ENCODE peak calls at places on chromosomes 3 and 15, in four cellular contexts. D is astrocyte, L is NT2/D1, R is adrenal gland. K is an unnamed sample.

GRCh38 chr3:13427662-13428603 is 7.8 kb upstream of the NUP210 start:
- DNase-seq in D (no peak), L (no peak), R (no peak), K (no peak)

GRCh38 chr3:24272875-24273274 is 221.8 kb downstream of the THRB start:
- DNase-seq in D (peak; percentile 43), R (no peak), L (no peak), K (no peak)

GRCh38 chr15:98009169-98009568 is 48.7 kb downstream of the ARRDC4 start:
- DNase-seq in L (no peak), R (no peak), D (no peak), K (no peak)

GRCh38 chr3:17302774-17303173 is 418.0 kb downstream of the PLCL2 start:
- DNase-seq in R (peak; percentile 28), D (peak; percentile 62), L (no peak), K (no peak)

GRCh38 chr3:129627350-129628168 is 21.1 kb upstream of the PLXND1 start:
- DNase-seq in R (no peak), D (peak; percentile 59), L (peak; percentile 82), K (peak; percentile 77)

GRCh38 chr3:13073042-13073906 is at the start of gene IQSEC1:
- DNase-seq in L (peak; percentile 55), D (no peak), R (peak; percentile 37), K (peak; percentile 40)

GRCh38 chr3:7709383-7710082 is 792.1 kb upstream of the LMCD1 start:
- DNase-seq in L (no peak), R (no peak), D (peak; percentile 74), K (no peak)

GRCh38 chr3:194135806-194136518 is at the start of gene HES1:
- DNase-seq in L (peak; percentile 96), D (peak; percentile 94), R (peak; percentile 95), K (peak; percentile 92)

GRCh38 chr15:99249270-99249817 is at the start of gene TTC23:
- DNase-seq in L (peak; percentile 58), D (peak; percentile 90), R (peak; percentile 59), K (no peak)

GRCh38 chr3:26118165-26118564 is 328.3 kb downstream of the OXSM start:
- DNase-seq in D (no peak), L (peak; percentile 54), R (no peak), K (no peak)

GRCh38 chr15:100740105-100740504 is 137.7 kb downstream of the ASB7 start:
- DNase-seq in R (no peak), D (no peak), L (no peak), K (no peak)

GRCh38 chr3:24686764-24687163 is 192.1 kb upstream of the THRB start:
- DNase-seq in D (peak; percentile 89), R (no peak), L (no peak), K (no peak)

GRCh38 chr3:169694117-169694516 is 30.6 kb upstream of the MECOM start:
- DNase-seq in R (no peak), L (no peak), D (peak; percentile 8), K (no peak)

GRCh38 chr3:32630266-32630665 is 54.7 kb upstream of the CNOT10 start:
- DNase-seq in R (no peak), D (no peak), L (no peak), K (no peak)

GRCh38 chr3:81302045-81302444 is 459.4 kb downstream of the GBE1 start:
- DNase-seq in R (peak; percentile 30), L (peak; percentile 22), D (peak; percentile 19), K (no peak)

GRCh38 chr15:89326316-89326715 is 8.3 kb downstream of the POLG start:
- DNase-seq in D (no peak), L (no peak), R (no peak), K (no peak)

GRCh38 chr3:187264051-187264450 is 27.5 kb downstream of the MASP1 start:
- DNase-seq in L (no peak), D (peak; percentile 85), R (no peak), K (no peak)

GRCh38 chr15:96268421-96269204 is 61.9 kb upstream of the NR2F2 start:
- DNase-seq in R (no peak), D (peak; percentile 86), L (no peak), K (no peak)

GRCh38 chr15:44144193-44144592 is 50.9 kb downstream of the FRMD5 start:
- DNase-seq in R (peak; percentile 38), L (no peak), D (no peak), K (no peak)

GRCh38 chr3:156787926-156788663 is 38.1 kb upstream of the LEKR1 start:
- DNase-seq in R (no peak), L (no peak), D (peak; percentile 97), K (no peak)

GRCh38 chr15:74716647-74717046 is 8.7 kb downstream of the CYP1A1 start:
- DNase-seq in D (no peak), L (no peak), R (no peak), K (no peak)

GRCh38 chr3:121883507-121883906 is 10.7 kb upstream of the SLC15A2 start:
- DNase-seq in R (no peak), D (peak; percentile 14), L (no peak), K (no peak)

GRCh38 chr3:193301441-193301840 is 60.4 kb downstream of the PLAAT1 start:
- DNase-seq in R (no peak), L (no peak), D (peak; percentile 89), K (no peak)

GRCh38 chr3:152272771-152273242 is 4.1 kb downstream of the MBNL1 start:
- DNase-seq in L (no peak), R (no peak), D (peak; percentile 83), K (no peak)

GRCh38 chr3:28867836-28868235 is 413.0 kb upstream of the RBMS3 start:
- DNase-seq in R (no peak), D (no peak), L (no peak), K (no peak)

GRCh38 chr3:57746156-57747125 is 9.7 kb upstream of the SLMAP start:
- DNase-seq in R (no peak), L (no peak), D (no peak), K (no peak)
- H3K4me1 ChIP-seq in R (no peaks in the 10 kb centered on the region), L (no peaks in the 10 kb centered on the region), D (no peaks in the 10 kb centered on the region), K (no peaks in the 10 kb centered on the region)

GRCh38 chr3:172096881-172097420 is 57.6 kb downstream of the FNDC3B start:
- DNase-seq in L (no peak), D (peak; percentile 87), R (no peak), K (no peak)
- H3K4me1 ChIP-seq in L (no peaks in the 10 kb centered on the region), D (peaks cover 29% of the 10 kb centered on the region), R (peaks cover 54% of the 10 kb centered on the region), K (peaks cover 68% of the 10 kb centered on the region)

GRCh38 chr3:177948716-177949422 is 587.4 kb upstream of the KCNMB2 start:
- DNase-seq in D (no peak), R (no peak), L (no peak), K (no peak)
- H3K4me1 ChIP-seq in D (no peaks in the 10 kb centered on the region), R (peaks cover 25% of the 10 kb centered on the region), L (no peaks in the 10 kb centered on the region), K (no peaks in the 10 kb centered on the region)

GRCh38 chr3:66480666-66481065 is 20.2 kb downstream of the LRIG1 start:
- DNase-seq in D (peak; percentile 84), L (no peak), R (no peak), K (no peak)
- H3K4me1 ChIP-seq in D (peaks cover 56% of the 10 kb centered on the region), L (peaks cover 5% of the 10 kb centered on the region), R (peaks cover 8% of the 10 kb centered on the region), K (peaks cover 100% of the 10 kb centered on the region)

DNA sequence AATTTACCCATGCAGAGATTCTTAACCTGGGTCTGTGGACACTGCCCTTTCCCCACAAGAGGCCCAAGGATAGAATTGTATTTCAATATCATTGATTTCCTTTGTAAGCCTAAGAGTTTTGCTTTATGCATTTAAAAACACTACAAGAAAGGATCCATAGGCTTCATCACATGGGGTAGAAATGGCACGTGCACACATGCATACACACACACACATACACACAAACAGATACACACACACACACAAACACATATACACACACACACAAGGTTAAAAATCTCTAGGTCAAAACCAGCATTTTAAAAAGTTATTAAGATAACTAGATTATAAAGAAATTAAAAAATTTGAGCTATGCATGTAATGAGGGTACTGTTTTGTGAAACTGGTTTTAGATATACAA is 35.5 kb upstream of the CD47 start:
- DNase-seq in L (no peak), D (no peak), R (no peak), K (no peak)
- H3K4me1 ChIP-seq in L (no peaks in the 10 kb centered on the region), D (peaks cover 14% of the 10 kb centered on the region), R (peaks cover 5% of the 10 kb centered on the region), K (no peaks in the 10 kb centered on the region)